ENCODE peak calls at places on chromosomes 7 and 10, in five cellular contexts. G is kidney epithelial cell; V is effector CD4-positive, alpha-beta T cell; R is endothelial cell; C is H9. Q is an unnamed sample.

GRCh38 chr7:138239244-138239643 is 163.0 kb downstream of the AKR1D1 start:
- DNase-seq in C (no peak), G (no peak), R (no peak), V (no peak), Q (no peak)

GRCh38 chr10:124291009-124291671 is 127.6 kb downstream of the OAT start:
- DNase-seq in R (no peak), G (peak; percentile 28), C (peak; percentile 10), V (no peak), Q (no peak)

GRCh38 chr7:132390705-132391104 is 185.6 kb downstream of the PLXNA4 start:
- DNase-seq in G (no peak), R (no peak), C (no peak), V (no peak), Q (no peak)

GRCh38 chr10:124066744-124067714 is 26.4 kb downstream of the CHST15 start:
- DNase-seq in G (no peak), C (peak; percentile 79), V (no peak), R (no peak), Q (no peak)

GRCh38 chr10:17003151-17003550 is 126.5 kb downstream of the CUBN start:
- DNase-seq in C (no peak), V (peak; percentile 67), R (no peak), G (no peak), Q (no peak)

GRCh38 chr10:23172429-23172828 is 19.7 kb upstream of the PTF1A start:
- DNase-seq in R (no peak), C (no peak), G (no peak), V (no peak), Q (no peak)

GRCh38 chr7:53600296-53600695 is 564.9 kb downstream of the POM121L12 start:
- DNase-seq in G (no peak), V (no peak), R (no peak), C (no peak), Q (no peak)

GRCh38 chr7:17239683-17240521 is 58.5 kb upstream of the AHR start:
- DNase-seq in V (no peak), G (no peak), R (no peak), C (no peak), Q (no peak)

GRCh38 chr10:5840314-5841307 is 27.4 kb upstream of the GDI2 start:
- DNase-seq in R (no peak), G (peak; percentile 43), C (no peak), V (no peak), Q (peak; percentile 49)

GRCh38 chr10:99532194-99532593 is 548 bp upstream of the NKX2-3 start:
- DNase-seq in C (no peak), G (no peak), R (no peak), V (no peak), Q (no peak)

GRCh38 chr10:28254290-28254985 is 48.4 kb downstream of the MPP7 start:
- DNase-seq in R (no peak), C (no peak), G (no peak), V (no peak), Q (no peak)

GRCh38 chr7:66321283-66321682 is 116.1 kb downstream of the TPST1 start:
- DNase-seq in R (no peak), V (no peak), G (no peak), C (no peak), Q (no peak)

GRCh38 chr10:58781873-58782488 is 269.3 kb downstream of the BICC1 start:
- DNase-seq in G (no peak), R (peak; percentile 30), C (no peak), V (no peak), Q (no peak)

GRCh38 chr7:81676813-81677212 is 93.0 kb downstream of the HGF start:
- DNase-seq in G (no peak), C (no peak), R (no peak), V (no peak), Q (no peak)

Q was measured in substantia nigra.